ENCODE peak calls at places on chromosomes 4 and X, in ten cellular contexts. M, N, U, X, F, G, A, E, O and P are unnamed samples.
A peak's percentile ranks its signal among the peaks of the same experiment; 100 is the strongest.

GRCh38 chrX:116230136-116230886 is 59.8 kb downstream of the AGTR2 start:
- DNase-seq in E (no peak), G (no peak), A (no peak), X (no peak), F (no peak), U (no peak), N (no peak), O (peak; percentile 18), M (no peak), P (peak; percentile 62)

GRCh38 chrX:19064175-19064574 is 58.1 kb downstream of the ADGRG2 start:
- DNase-seq in F (peak; percentile 81), E (peak; percentile 69), A (no peak), G (no peak), U (no peak), N (no peak), X (no peak), O (no peak), M (no peak), P (peak; percentile 66)

GRCh38 chrX:48883729-48884128 is 13.8 kb downstream of the TIMM17B start:
- DNase-seq in E (no peak), N (no peak), U (no peak), M (no peak), X (no peak), G (no peak), F (no peak), A (no peak), O (no peak), P (no peak)

GRCh38 chr4:46432923-46433322 is 43.0 kb upstream of the GABRA2 start:
- DNase-seq in U (no peak), M (no peak), X (no peak), O (no peak), F (peak; percentile 50), G (no peak), E (peak; percentile 85), N (no peak), A (no peak), P (peak; percentile 13)

GRCh38 chr4:120718979-120719566 is 203.5 kb downstream of the PRDM5 start:
- DNase-seq in E (peak; percentile 49), U (no peak), A (no peak), X (no peak), F (peak; percentile 3), O (peak; percentile 3), N (no peak), G (no peak), M (no peak), P (peak; percentile 31)

GRCh38 chr4:6908397-6909112 is 1.1 kb upstream of the TBC1D14 start:
- DNase-seq in U (no peak), O (no peak), M (peak; percentile 43), X (no peak), G (no peak), F (no peak), N (no peak), E (peak; percentile 50), A (no peak), P (no peak)

GRCh38 chr4:10589308-10589707 is 95.3 kb downstream of the CLNK start:
- DNase-seq in F (no peak), X (no peak), O (no peak), N (no peak), U (no peak), A (no peak), G (no peak), M (no peak), E (no peak), P (no peak)

GRCh38 chr4:161762796-161763195 is 401.0 kb downstream of the FSTL5 start:
- DNase-seq in X (no peak), E (peak; percentile 6), M (no peak), G (no peak), F (no peak), O (no peak), U (peak; percentile 33), N (no peak), A (no peak), P (peak; percentile 67)

GRCh38 chr4:112145820-112146813 is 863 bp downstream of the FAM241A start:
- DNase-seq in O (peak; percentile 34), M (peak; percentile 63), X (peak; percentile 41), U (no peak), N (peak; percentile 47), A (peak; percentile 77), G (no peak), F (peak; percentile 45), E (peak; percentile 24), P (peak; percentile 58)

GRCh38 chr4:188130355-188130754 is 8.9 kb upstream of the TRIML1 start:
- DNase-seq in M (no peak), X (no peak), A (no peak), N (no peak), F (no peak), U (no peak), E (no peak), O (no peak), G (no peak), P (no peak)

GRCh38 chr4:168475745-168476144 is 4.5 kb downstream of the DDX60L start:
- DNase-seq in O (no peak), G (no peak), M (no peak), X (no peak), A (no peak), E (no peak), U (no peak), N (no peak), F (peak; percentile 5), P (peak; percentile 67)

GRCh38 chrX:68938244-68939004 is 109.6 kb downstream of the EFNB1 start:
- DNase-seq in G (no peak), F (no peak), M (peak; percentile 60), O (no peak), N (no peak), E (peak; percentile 47), X (no peak), A (no peak), U (no peak), P (no peak)

GRCh38 chrX:56794831-56795230 is 65.8 kb downstream of the NBDY start:
- DNase-seq in F (no peak), A (no peak), M (no peak), G (no peak), X (no peak), O (no peak), N (peak; percentile 15), E (no peak), U (no peak), P (no peak)

GRCh38 chr4:168629561-168629960 is 132.7 kb downstream of the PALLD start:
- DNase-seq in O (no peak), E (no peak), X (no peak), M (no peak), A (no peak), G (no peak), U (no peak), F (no peak), N (no peak), P (no peak)

GRCh38 chr4:121510260-121510942 is 129.6 kb upstream of the QRFPR start:
- DNase-seq in F (no peak), E (no peak), G (no peak), N (no peak), A (no peak), M (no peak), U (no peak), X (no peak), O (no peak), P (no peak)

GRCh38 chrX:1386338-1387127 is 5.4 kb downstream of the SLC25A6 start:
- DNase-seq in F (no peak), M (peak; percentile 32), O (no peak), G (no peak), N (no peak), X (no peak), U (no peak), E (no peak), A (no peak), P (no peak)

GRCh38 chrX:1385824-1386223 is 6.1 kb downstream of the SLC25A6 start:
- DNase-seq in X (no peak), G (no peak), F (no peak), N (no peak), M (peak; percentile 37), O (no peak), E (no peak), U (no peak), A (no peak), P (no peak)

GRCh38 chrX:1388651-1389050 is 3.3 kb downstream of the SLC25A6 start:
- DNase-seq in O (no peak), E (no peak), G (no peak), X (no peak), U (no peak), A (no peak), F (no peak), M (peak; percentile 4), N (no peak), P (no peak)

GRCh38 chrX:1385251-1385794 is 6.6 kb downstream of the SLC25A6 start:
- DNase-seq in U (no peak), X (no peak), M (peak; percentile 43), F (no peak), N (no peak), O (no peak), G (no peak), E (no peak), A (no peak), P (no peak)

GRCh38 chrX:1387141-1387776 is 4.7 kb downstream of the SLC25A6 start:
- DNase-seq in A (no peak), N (no peak), U (no peak), O (no peak), E (no peak), G (no peak), F (no peak), M (peak; percentile 50), X (no peak), P (no peak)
- H3K4me3 ChIP-seq in A (no peak overlapping the region), N (no peak overlapping the region), U (no peak overlapping the region), O (no peak overlapping the region), E (no peak overlapping the region), G (no peak overlapping the region), F (no peak overlapping the region), M (no peak overlapping the region), X (no peak overlapping the region), P (no peak overlapping the region)

DNA sequence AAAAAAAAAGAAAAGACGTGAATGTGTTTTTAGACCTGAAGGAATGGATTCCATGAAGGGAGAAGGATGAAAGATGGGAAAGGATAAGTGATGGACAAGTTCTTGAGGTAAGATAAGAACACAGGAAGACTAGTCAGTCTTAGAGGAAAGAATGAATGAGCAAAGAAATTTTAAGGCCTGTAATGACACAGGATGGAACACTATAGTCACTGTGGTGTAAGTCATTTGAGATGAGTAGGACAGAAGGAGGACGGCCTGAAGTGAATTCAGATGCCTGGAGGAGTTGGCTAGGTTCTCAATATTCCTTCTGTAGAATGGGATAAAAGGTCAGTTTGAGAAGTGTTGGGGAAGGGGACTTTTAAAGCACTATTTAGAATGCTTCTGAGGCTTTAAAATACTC is 3.8 kb downstream of the MSMO1 start:
- DNase-seq in F (no peak), O (no peak), U (no peak), E (no peak), M (no peak), G (no peak), X (no peak), N (no peak), A (no peak), P (peak; percentile 28)
- H3K4me3 ChIP-seq in F (no peak overlapping the region), O (no peak overlapping the region), U (no peak overlapping the region), E (no peak overlapping the region), M (no peak overlapping the region), G (peak overlapping the region; percentile 11), X (no peak overlapping the region), N (no peak overlapping the region), A (no peak overlapping the region), P (no peak overlapping the region)

GRCh38 chr4:173528378-173529321 is 1.4 kb downstream of the HAND2 start:
- DNase-seq in X (no peak), A (no peak), G (no peak), O (no peak), M (peak; percentile 56), F (peak; percentile 20), N (no peak), U (no peak), E (no peak), P (no peak)
- H3K4me3 ChIP-seq in X (peak overlapping the region; percentile 87), A (no peak overlapping the region), G (peak overlapping the region; percentile 13), O (peak overlapping the region; percentile 5), M (peak overlapping the region; percentile 86), F (peak overlapping the region; percentile 42), N (no peak overlapping the region), U (peak overlapping the region; percentile 21), E (peak overlapping the region; percentile 21), P (no peak overlapping the region)

GRCh38 chr4:38511702-38512101 is 152.3 kb upstream of the KLF3 start:
- DNase-seq in E (no peak), G (no peak), U (no peak), A (no peak), M (no peak), O (no peak), X (no peak), F (no peak), N (no peak), P (no peak)
- H3K4me3 ChIP-seq in E (no peak overlapping the region), G (no peak overlapping the region), U (no peak overlapping the region), A (no peak overlapping the region), M (no peak overlapping the region), O (no peak overlapping the region), X (no peak overlapping the region), F (no peak overlapping the region), N (no peak overlapping the region), P (no peak overlapping the region)